ENCODE peak calls at places on chromosomes 12 and 14, in four cellular contexts. O, S, H and U are unnamed samples.

GRCh38 chr12:44459569-44459968 is 416.5 kb downstream of the NELL2 start:
- DNase-seq in S (no peak), H (no peak), O (no peak), U (no peak)

GRCh38 chr14:36424478-36425102 is 95.4 kb downstream of the NKX2-1 start:
- DNase-seq in H (no peak), O (no peak), S (no peak), U (no peak)

GRCh38 chr12:113528606-113529005 is 56.9 kb upstream of the LHX5 start:
- DNase-seq in H (no peak), O (no peak), S (no peak), U (no peak)

GRCh38 chr14:38065101-38065762 is 142.5 kb upstream of the SSTR1 start:
- DNase-seq in H (no peak), O (peak; percentile 31), S (no peak), U (no peak)

GRCh38 chr12:32471601-32472001 is 72.2 kb downstream of the FGD4 start:
- DNase-seq in S (no peak), H (no peak), O (no peak), U (no peak)

GRCh38 chr14:31927348-31927826 is 149.7 kb upstream of the ARHGAP5 start:
- DNase-seq in S (no peak), H (no peak), O (no peak), U (no peak)

GRCh38 chr14:99731536-99732435 is 47.7 kb downstream of the CYP46A1 start:
- DNase-seq in S (no peak), O (no peak), H (peak; percentile 44), U (no peak)

GRCh38 chr12:55227643-55228042 is 6.8 kb downstream of the OR10A7 start:
- DNase-seq in H (no peak), O (no peak), S (no peak), U (no peak)

GRCh38 chr12:77830502-77830901 is at the start of gene NAV3:
- DNase-seq in O (no peak), H (no peak), S (no peak), U (no peak)

GRCh38 chr14:90424075-90424474 is 27.2 kb downstream of the CALM1 start:
- DNase-seq in H (no peak), O (no peak), S (no peak), U (no peak)
- H3K27ac ChIP-seq in H (no peak overlapping the region), O (no peak overlapping the region), S (no peak overlapping the region), U (no peak overlapping the region)

GRCh38 chr12:788288-788687 is 35.9 kb downstream of the WNK1 start:
- DNase-seq in S (no peak), O (no peak), H (no peak), U (no peak)
- H3K27ac ChIP-seq in S (no peak overlapping the region), O (no peak overlapping the region), H (no peak overlapping the region), U (no peak overlapping the region)

GRCh38 chr12:71439613-71440392 is at the start of gene LGR5:
- DNase-seq in S (no peak), H (no peak), O (no peak), U (peak; percentile 66)
- H3K27ac ChIP-seq in S (no peak within 1 kb of the TSS), H (no peak within 1 kb of the TSS), O (no peak within 1 kb of the TSS), U (peak within 1 kb of the TSS; percentile 55)

GRCh38 chr12:20459920-20460319 is 91.6 kb downstream of the PDE3A start:
- DNase-seq in H (no peak), S (no peak), O (no peak), U (no peak)

GRCh38 chr12:20460956-20461355 is 92.6 kb downstream of the PDE3A start:
- DNase-seq in O (no peak), H (no peak), S (no peak), U (no peak)

GRCh38 chr12:20463920-20464524 is 95.7 kb downstream of the PDE3A start:
- DNase-seq in O (no peak), S (no peak), H (no peak), U (no peak)
- H3K27ac ChIP-seq in O (no peak overlapping the region), S (no peak overlapping the region), H (no peak overlapping the region), U (no peak overlapping the region)

GRCh38 chr12:111404362-111405148 is 1.2 kb upstream of the SH2B3 start:
- DNase-seq in S (no peak), H (no peak), O (no peak), U (no peak)
- H3K27ac ChIP-seq in S (peak overlapping the region; percentile 90), H (peak overlapping the region; percentile 93), O (peak overlapping the region; percentile 23), U (no peak overlapping the region)

GRCh38 chr14:93091666-93092065 is 24.1 kb downstream of the ITPK1 start:
- DNase-seq in H (no peak), O (no peak), S (no peak), U (no peak)

GRCh38 chr14:93092606-93093556 is 22.8 kb downstream of the ITPK1 start:
- DNase-seq in S (no peak), O (no peak), H (no peak), U (no peak)

GRCh38 chr14:93094121-93094918 is 21.4 kb downstream of the ITPK1 start:
- DNase-seq in O (no peak), H (no peak), S (no peak), U (no peak)

GRCh38 chr14:93089501-93090269 is 26.0 kb downstream of the ITPK1 start:
- DNase-seq in H (no peak), O (no peak), S (no peak), U (no peak)

DNA sequence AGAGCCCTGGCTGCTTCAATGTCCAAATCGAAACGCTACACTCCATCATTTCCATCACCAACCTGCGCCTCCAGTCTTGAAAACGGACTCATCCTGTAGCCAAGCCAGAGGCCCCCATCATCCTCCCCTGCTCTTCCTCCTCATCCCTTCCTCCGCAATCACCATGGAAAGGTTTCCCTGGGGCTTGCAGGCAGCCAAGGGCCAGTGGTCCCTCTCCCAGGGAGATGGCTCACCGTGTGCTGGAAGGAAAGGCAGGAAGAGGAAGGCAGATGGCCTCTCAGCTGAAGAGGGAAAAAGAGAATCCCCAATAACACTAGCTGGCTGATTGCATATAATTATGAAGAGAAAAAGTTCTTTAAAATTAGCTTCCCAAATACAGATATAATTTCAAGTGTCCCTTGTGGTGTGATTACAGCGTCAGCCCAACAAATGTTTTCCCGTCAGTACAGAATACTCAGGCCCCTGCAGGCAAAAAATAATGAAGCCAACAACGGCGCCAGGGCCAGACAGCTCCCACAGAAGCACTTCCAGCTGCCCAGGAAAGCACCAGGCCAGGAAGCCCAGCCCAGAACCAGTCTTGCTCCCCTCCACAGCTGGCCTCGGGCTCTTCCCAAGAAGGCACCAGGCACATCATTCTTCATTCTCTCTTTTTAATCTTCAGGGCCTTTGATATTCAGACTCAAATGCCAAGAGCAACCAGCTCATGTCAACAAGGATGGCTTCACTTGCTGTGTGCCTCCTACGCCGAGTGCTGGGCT is 24.7 kb downstream of the ITPK1 start:
- DNase-seq in H (no peak), O (no peak), S (no peak), U (no peak)
- H3K27ac ChIP-seq in H (peak overlapping the region; percentile 36), O (no peak overlapping the region), S (peak overlapping the region; percentile 32), U (peak overlapping the region; percentile 62)

GRCh38 chr14:90675399-90675798 is 140.8 kb downstream of the TTC7B start:
- DNase-seq in H (no peak), S (no peak), O (no peak), U (no peak)

GRCh38 chr14:90674716-90675115 is 141.5 kb downstream of the TTC7B start:
- DNase-seq in H (no peak), S (no peak), O (no peak), U (no peak)

GRCh38 chr14:90671382-90671781 is 144.8 kb downstream of the TTC7B start:
- DNase-seq in S (no peak), H (no peak), O (no peak), U (no peak)

GRCh38 chr14:90674043-90674670 is 142.1 kb downstream of the TTC7B start:
- DNase-seq in S (no peak), H (no peak), O (no peak), U (no peak)

GRCh38 chr14:90671835-90672234 is 144.4 kb downstream of the TTC7B start:
- DNase-seq in O (no peak), H (no peak), S (no peak), U (no peak)
- H3K27ac ChIP-seq in O (no peak overlapping the region), H (no peak overlapping the region), S (no peak overlapping the region), U (peak overlapping the region; percentile 94)

DNA sequence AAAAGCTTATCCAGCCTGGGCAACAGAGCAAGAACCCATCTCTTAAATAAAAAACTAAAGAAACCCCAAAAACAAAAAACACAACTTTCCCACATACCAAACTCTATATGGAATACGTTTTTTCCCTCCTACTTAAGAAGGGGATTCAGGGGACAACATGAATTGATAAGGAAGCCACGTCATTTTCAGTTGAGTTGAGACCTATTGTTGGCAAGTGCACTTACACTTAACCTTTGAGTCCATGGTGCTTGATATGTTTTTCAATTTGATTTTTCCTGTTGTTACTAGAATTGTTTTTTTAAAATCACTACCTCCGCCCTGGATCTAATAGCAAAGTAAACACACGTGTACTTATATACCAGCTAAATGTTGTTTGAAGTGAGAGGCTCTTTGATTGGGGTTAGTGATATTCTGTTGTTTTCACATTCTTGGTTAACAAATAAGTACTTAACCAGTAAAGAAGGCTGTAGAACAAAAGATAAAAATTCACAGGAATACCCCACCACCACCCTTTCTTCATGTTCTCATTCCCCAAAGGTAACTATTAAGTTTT is 2.0 kb downstream of the FAM177A1 start:
- DNase-seq in S (no peak), H (no peak), O (no peak), U (no peak)
- H3K27ac ChIP-seq in S (peak overlapping the region; percentile 99), H (no peak overlapping the region), O (no peak overlapping the region), U (no peak overlapping the region)

DNA sequence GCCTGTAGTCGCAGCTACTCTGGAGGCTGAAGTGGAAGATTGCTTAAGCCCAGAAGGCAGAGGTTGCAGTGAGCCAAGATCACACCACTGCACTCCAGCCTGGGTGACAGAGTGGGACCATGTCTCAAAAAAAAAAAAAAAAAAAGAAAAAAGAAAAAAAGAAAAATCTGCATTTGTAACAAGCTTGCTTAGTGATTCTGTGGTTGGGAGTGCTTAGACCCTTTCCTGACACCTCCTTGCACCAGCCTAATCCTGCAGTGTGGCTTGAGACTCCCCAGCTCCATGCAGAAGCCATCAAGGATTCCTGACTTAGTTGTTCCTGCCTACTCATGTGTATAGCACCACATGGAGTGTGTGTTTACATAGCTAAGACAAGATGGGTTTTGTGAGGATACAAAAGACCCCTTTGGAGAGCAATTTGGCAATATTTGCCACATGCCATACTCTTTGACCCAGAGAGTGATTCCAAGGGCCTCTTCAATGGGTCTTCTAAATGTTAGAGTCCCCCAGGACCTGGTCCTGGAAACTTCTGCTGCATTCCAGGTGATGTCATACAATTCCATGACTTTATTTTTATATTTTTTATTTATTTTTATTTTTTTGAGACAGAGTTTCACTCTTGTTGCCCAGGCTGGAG is 5.1 kb upstream of the TMED10 start:
- DNase-seq in S (no peak), H (no peak), O (no peak), U (no peak)
- H3K27ac ChIP-seq in S (no peak overlapping the region), H (no peak overlapping the region), O (no peak overlapping the region), U (no peak overlapping the region)